ENCODE peak calls at places on chromosomes 16 and 17, in four cellular contexts. I is CD8-positive, alpha-beta T cell; X is CD4-positive, alpha-beta T cell; E is lower leg skin. M is an unnamed sample.
A peak's percentile ranks its signal among the peaks of the same experiment; 100 is the strongest.

GRCh38 chr17:12024332-12024731 is 3.7 kb downstream of the MAP2K4 start:
- DNase-seq in I (no peak), X (no peak), E (no peak), M (no peak)

GRCh38 chr17:45315583-45316270 is 1.1 kb downstream of the MAP3K14 start:
- DNase-seq in I (no peak), X (no peak), E (no peak), M (no peak)

GRCh38 chr17:9266031-9266680 is 244.8 kb downstream of the NTN1 start:
- DNase-seq in I (no peak), X (no peak), E (no peak), M (no peak)

GRCh38 chr17:39132192-39132600 is 19.2 kb downstream of the PLXDC1 start:
- DNase-seq in I (no peak), X (no peak), E (no peak), M (peak; percentile 48)

GRCh38 chr16:68782198-68783174 is 45.4 kb downstream of the CDH1 start:
- DNase-seq in I (no peak), X (no peak), E (no peak), M (no peak)

GRCh38 chr17:59149051-59149450 is 5.9 kb downstream of the SKA2 start:
- DNase-seq in I (no peak), X (no peak), E (no peak), M (no peak)

GRCh38 chr16:82043680-82044584 is 8.9 kb downstream of the HSD17B2 start:
- DNase-seq in I (no peak), X (no peak), E (no peak), M (no peak)

GRCh38 chr17:9959377-9959981 is 54.4 kb upstream of the RCVRN start:
- DNase-seq in I (no peak), X (no peak), E (no peak), M (no peak)

GRCh38 chr16:66515543-66516171 is 34.3 kb downstream of the TK2 start:
- DNase-seq in I (no peak), X (no peak), E (no peak), M (no peak)

GRCh38 chr16:16045879-16046278 is 96.5 kb downstream of the ABCC1 start:
- DNase-seq in I (no peak), X (no peak), E (no peak), M (no peak)

GRCh38 chr16:72819345-72819744 is 228.6 kb downstream of the ZFHX3 start:
- DNase-seq in I (no peak), X (no peak), E (no peak), M (no peak)

GRCh38 chr16:85686912-85687591 is 1.7 kb downstream of the GINS2 start:
- DNase-seq in I (no peak), X (no peak), E (no peak), M (no peak)

GRCh38 chr17:5050281-5050680 is 15.1 kb upstream of the SLC52A1 start:
- DNase-seq in I (no peak), X (no peak), E (no peak), M (no peak)

GRCh38 chr17:38735161-38735997 is 5.2 kb downstream of the CISD3 start:
- DNase-seq in I (peak; percentile 90), X (peak; percentile 72), E (no peak), M (peak; percentile 70)

GRCh38 chr17:41917957-41918391 is 777 bp downstream of the ACLY start:
- DNase-seq in I (peak; percentile 58), X (peak; percentile 9), E (peak; percentile 28), M (peak; percentile 61)

GRCh38 chr17:65346166-65346565 is 209.0 kb downstream of the RGS9 start:
- DNase-seq in I (no peak), X (no peak), E (no peak), M (no peak)

GRCh38 chr17:69669441-69670178 is 255.1 kb downstream of the MAP2K6 start:
- DNase-seq in I (no peak), X (no peak), E (no peak), M (no peak)

GRCh38 chr16:75004460-75004859 is 5.6 kb downstream of the ZNRF1 start:
- DNase-seq in I (no peak), X (no peak), E (no peak), M (no peak)

GRCh38 chr16:57810197-57811024 is 8.1 kb upstream of the KIFC3 start:
- DNase-seq in I (peak; percentile 81), X (peak; percentile 59), E (peak; percentile 90), M (peak; percentile 91)

GRCh38 chr16:27847030-27847550 is 216.4 kb downstream of the GSG1L start:
- DNase-seq in I (no peak), X (no peak), E (no peak), M (no peak)

GRCh38 chr16:58306327-58306726 is 11.5 kb upstream of the PRSS54 start:
- DNase-seq in I (no peak), X (peak; percentile 8), E (no peak), M (peak; percentile 25)

GRCh38 chr16:89484088-89484501 is 6.3 kb downstream of the ANKRD11 start:
- DNase-seq in I (no peak), X (no peak), E (no peak), M (no peak)

GRCh38 chr17:34584805-34585416 is 5.5 kb downstream of the TMEM132E start:
- DNase-seq in I (no peak), X (no peak), E (no peak), M (no peak)

GRCh38 chr16:57133101-57133500 is 40.7 kb downstream of the CPNE2 start:
- DNase-seq in I (peak; percentile 47), X (no peak), E (no peak), M (no peak)

GRCh38 chr17:55710410-55710809 is 12.3 kb downstream of the TMEM100 start:
- DNase-seq in I (no peak), X (no peak), E (no peak), M (no peak)

GRCh38 chr17:76240461-76241204 is at the start of gene RNF157:
- DNase-seq in I (peak; percentile 75), X (peak; percentile 43), E (no peak), M (peak; percentile 57)

GRCh38 chr16:84557504-84557903 is 53.0 kb upstream of the MEAK7 start:
- DNase-seq in I (no peak), X (no peak), E (no peak), M (no peak)

GRCh38 chr16:67882374-67883145 is 2.1 kb upstream of the NRN1L start:
- DNase-seq in I (no peak), X (no peak), E (no peak), M (no peak)

GRCh38 chr16:24273511-24273910 is 17.4 kb downstream of the CACNG3 start:
- DNase-seq in I (no peak), X (no peak), E (no peak), M (no peak)

GRCh38 chr17:73045722-73046121 is 46.8 kb downstream of the SLC39A11 start:
- DNase-seq in I (no peak), X (no peak), E (no peak), M (no peak)

GRCh38 chr16:55494994-55495421 is 13.9 kb upstream of the LPCAT2 start:
- DNase-seq in I (no peak), X (no peak), E (peak; percentile 65), M (peak; percentile 50)

GRCh38 chr16:53511403-53512280 is 8.6 kb upstream of the AKTIP start:
- DNase-seq in I (no peak), X (no peak), E (no peak), M (peak; percentile 75)

GRCh38 chr16:83969771-83970429 is 1.9 kb downstream of the NECAB2 start:
- DNase-seq in I (no peak), X (no peak), E (no peak), M (no peak)

GRCh38 chr17:75941442-75941819 is 589 bp upstream of the FBF1 start:
- DNase-seq in I (no peak), X (no peak), E (no peak), M (peak; percentile 30)